ENCODE peak calls at places on chromosomes 1 and 21, in four cellular contexts. J is transverse colon, H is dorsolateral prefrontal cortex, U is K562. P is an unnamed sample.

GRCh38 chr1:92992877-92993276 is 31.6 kb upstream of the DIPK1A start:
- DNase-seq in H (no peak), J (no peak), U (no peak), P (no peak)

GRCh38 chr1:226696552-226696951 is 42.5 kb downstream of the ITPKB start:
- DNase-seq in H (no peak), U (no peak), J (no peak), P (no peak)

GRCh38 chr1:115012006-115012405 is 17.6 kb upstream of the TSHB start:
- DNase-seq in U (no peak), H (no peak), J (no peak), P (no peak)

GRCh38 chr1:909861-910310 is 13.8 kb upstream of the SAMD11 start:
- DNase-seq in U (no peak), J (peak), H (no peak), P (no peak)

GRCh38 chr1:53543771-53544695 is 84.8 kb downstream of the DMRTB1 start:
- DNase-seq in J (no peak), H (no peak), U (no peak), P (no peak)

GRCh38 chr1:30476476-30476875 is 246.9 kb downstream of the MATN1 start:
- DNase-seq in J (no peak), U (no peak), H (no peak), P (no peak)

GRCh38 chr1:46595127-46595526 is 8.9 kb downstream of the MKNK1 start:
- DNase-seq in J (peak), H (no peak), U (peak), P (no peak)

GRCh38 chr1:38121231-38121680 is 74.7 kb upstream of the POU3F1 start:
- DNase-seq in H (no peak), J (no peak), U (no peak), P (no peak)

GRCh38 chr21:34583926-34584563 is 30.9 kb downstream of the RCAN1 start:
- DNase-seq in H (no peak), U (no peak), J (no peak), P (no peak)

GRCh38 chr1:33219886-33220661 is 36.2 kb upstream of the ZNF362 start:
- DNase-seq in J (no peak), U (no peak), H (no peak), P (no peak)

GRCh38 chr1:7387053-7387861 is 383.8 kb upstream of the VAMP3 start:
- DNase-seq in U (no peak), J (no peak), H (no peak), P (no peak)

GRCh38 chr1:114318951-114319350 is 165.3 kb upstream of the SYT6 start:
- DNase-seq in J (no peak), U (no peak), H (no peak), P (no peak)

GRCh38 chr1:244154882-244155531 is 103.9 kb downstream of the ZBTB18 start:
- DNase-seq in U (no peak), H (peak), J (peak), P (no peak)

GRCh38 chr1:248703674-248704073 is 1.1 kb upstream of the OR14I1 start:
- DNase-seq in H (no peak), J (no peak), U (no peak), P (no peak)
- TF ChIP-seq CTCF in H (no peak), J (peak), U (peak), P (no peak)

GRCh38 chr1:3817821-3818597 is 21.7 kb upstream of the LRRC47 start:
- DNase-seq in U (no peak), H (no peak), J (no peak), P (no peak)
- TF ChIP-seq CTCF in U (no peak), H (no peak), J (no peak), P (no peak)

GRCh38 chr1:179448429-179449149 is 82.8 kb downstream of the AXDND1 start:
- DNase-seq in J (no peak), H (no peak), U (peak), P (no peak)

GRCh38 chr1:179445593-179445992 is 79.8 kb downstream of the AXDND1 start:
- DNase-seq in J (no peak), H (no peak), U (no peak), P (no peak)

GRCh38 chr1:179447489-179447888 is 81.7 kb downstream of the AXDND1 start:
- DNase-seq in J (no peak), U (peak), H (no peak), P (no peak)
- TF ChIP-seq CTCF in J (peak), U (peak), H (no peak), P (no peak)

GRCh38 chr1:99740141-99740540 is 26.3 kb downstream of the FRRS1 start:
- DNase-seq in U (no peak), H (no peak), J (no peak), P (no peak)

GRCh38 chr1:99735852-99736251 is 30.6 kb downstream of the FRRS1 start:
- DNase-seq in H (no peak), U (no peak), J (no peak), P (no peak)

GRCh38 chr1:99731384-99731783 is 35.1 kb downstream of the FRRS1 start:
- DNase-seq in U (no peak), J (no peak), H (no peak), P (no peak)

GRCh38 chr1:99738858-99739465 is 27.5 kb downstream of the FRRS1 start:
- DNase-seq in U (no peak), H (no peak), J (no peak), P (no peak)

DNA sequence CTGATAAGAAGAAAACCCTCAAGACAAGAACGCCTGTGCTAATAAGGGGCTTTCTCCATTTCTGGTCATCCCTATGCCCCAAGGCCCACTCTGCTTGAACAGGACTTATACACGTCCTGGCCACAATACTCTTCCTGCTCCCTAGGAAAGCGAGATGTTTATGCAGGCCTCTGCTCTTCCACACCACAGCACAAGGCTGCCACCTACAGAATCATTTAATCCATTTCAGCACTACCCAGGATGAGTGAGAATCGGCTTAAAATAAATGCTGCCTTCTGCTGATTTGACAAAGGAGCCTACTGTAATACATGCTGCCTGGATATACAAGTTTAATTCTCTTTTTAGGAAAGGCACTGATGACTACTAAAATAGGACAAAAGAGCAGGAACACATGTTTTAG is 29.4 kb downstream of the FRRS1 start:
- DNase-seq in U (peak), H (no peak), J (peak), P (no peak)
- TF ChIP-seq CTCF in U (peak), H (peak), J (peak), P (no peak)

P was measured in activated B cell treated with CpG ODN at 0.5 μM for 24 hours.